ENCODE peak calls at places on chromosomes 11 and 22, in four cellular contexts. P is WTC11, M is K562, W is H1. N is an unnamed sample.
A peak's percentile ranks its signal among the peaks of the same experiment; 100 is the strongest.

GRCh38 chr11:26230021-26230420 is 101.9 kb upstream of the ANO3 start:
- DNase-seq in P (no peak), M (no peak), W (no peak), N (no peak)

GRCh38 chr22:37183432-37184379 is 4.3 kb downstream of the C1QTNF6 start:
- DNase-seq in P (no peak), M (no peak), W (no peak), N (no peak)

GRCh38 chr11:23990346-23990745 is 506.5 kb upstream of the LUZP2 start:
- DNase-seq in P (no peak), M (no peak), W (no peak), N (no peak)

GRCh38 chr22:48744283-48744641 is 1083.4 kb downstream of the BRD1 start:
- DNase-seq in P (no peak), M (no peak), W (no peak), N (no peak)

GRCh38 chr22:36873614-36874308 is 13.0 kb downstream of the NCF4 start:
- DNase-seq in P (peak; percentile 25), M (peak; percentile 21), W (no peak), N (peak; percentile 69)

GRCh38 chr11:103326070-103326794 is 217.0 kb downstream of the DYNC2H1 start:
- DNase-seq in P (peak; percentile 42), M (peak; percentile 26), W (peak; percentile 41), N (peak; percentile 17)

GRCh38 chr11:2270322-2271076 is at the start of gene ASCL2:
- DNase-seq in P (no peak), M (peak; percentile 27), W (no peak), N (no peak)

GRCh38 chr11:112248216-112248615 is 12.4 kb downstream of the PLET1 start:
- DNase-seq in P (no peak), M (no peak), W (no peak), N (no peak)

GRCh38 chr11:65126624-65127274 is 4.6 kb downstream of the MRPL49 start:
- DNase-seq in P (no peak), M (no peak), W (no peak), N (no peak)

GRCh38 chr11:47124675-47125074 is 52.0 kb downstream of the ARFGAP2 start:
- DNase-seq in P (no peak), M (no peak), W (no peak), N (no peak)

DNA sequence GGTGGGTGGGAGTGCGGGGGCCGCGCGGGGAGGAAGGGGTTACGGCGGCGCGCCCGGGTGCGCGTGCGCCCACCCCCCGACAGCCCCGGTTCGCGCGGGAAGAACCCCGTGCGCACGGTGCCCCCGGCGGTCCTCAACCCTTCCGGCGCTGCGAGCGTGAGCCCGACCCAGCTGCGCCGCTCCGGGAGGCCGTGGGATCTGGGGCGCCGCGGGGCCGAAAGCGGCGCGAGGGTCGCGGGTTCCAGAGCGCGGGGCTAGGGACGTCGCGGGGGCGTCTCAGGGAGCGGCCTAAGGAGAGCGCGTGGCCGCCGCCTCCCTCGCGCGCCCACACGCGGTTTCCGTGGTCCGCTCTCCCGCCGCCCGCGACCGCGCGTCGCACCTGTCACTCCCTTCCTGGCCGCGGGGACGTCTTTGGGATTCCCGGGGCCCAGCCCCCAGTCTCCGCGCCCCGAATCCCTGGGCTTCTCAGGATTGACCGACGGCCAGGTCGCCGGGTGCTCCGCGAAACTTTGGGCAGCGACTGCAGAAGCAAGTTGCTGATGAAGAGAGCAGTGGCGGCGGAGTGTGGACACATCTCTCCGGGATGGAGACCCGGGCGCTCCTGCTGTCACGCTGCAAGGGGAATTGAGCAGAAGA is 582 bp downstream of the SREBF2 start:
- DNase-seq in P (peak; percentile 59), M (peak; percentile 55), W (no peak), N (no peak)
- TF ChIP-seq CREB1 in P (no peak), M (no peak), W (no peak), N (peak; percentile 44)

GRCh38 chr11:108216988-108217387 is 5.5 kb downstream of the NPAT start:
- DNase-seq in P (no peak), M (peak; percentile 21), W (no peak), N (no peak)
- TF ChIP-seq CREB1 in P (no peak), M (no peak), W (no peak), N (no peak)

GRCh38 chr11:74135516-74135840 is 35.3 kb downstream of the C2CD3 start:
- DNase-seq in P (no peak), M (no peak), W (no peak), N (no peak)
- TF ChIP-seq CREB1 in P (no peak), M (no peak), W (no peak), N (no peak)

DNA sequence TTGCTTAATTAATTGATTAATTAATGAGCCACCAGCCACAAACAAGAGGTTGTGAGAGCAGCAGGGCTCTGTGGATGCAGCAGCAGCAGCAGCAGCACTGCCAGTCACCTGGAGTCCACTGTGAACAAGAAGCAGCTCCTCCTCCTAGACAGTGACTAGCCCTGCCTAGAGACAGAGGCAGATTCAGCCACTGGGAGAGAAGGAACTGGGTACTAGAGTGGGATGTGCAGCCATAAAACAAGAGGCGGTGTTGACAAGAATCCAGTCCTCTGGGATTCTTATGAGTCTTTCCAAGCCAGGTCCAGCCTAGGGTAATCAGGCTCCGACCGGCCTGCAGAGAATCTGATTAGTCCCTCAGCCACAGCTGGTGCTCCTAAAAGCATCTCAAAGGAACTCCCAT is 83.9 kb upstream of the USP47 start:
- DNase-seq in P (no peak), M (no peak), W (no peak), N (no peak)
- TF ChIP-seq CREB1 in P (no peak), M (no peak), W (no peak), N (no peak)

DNA sequence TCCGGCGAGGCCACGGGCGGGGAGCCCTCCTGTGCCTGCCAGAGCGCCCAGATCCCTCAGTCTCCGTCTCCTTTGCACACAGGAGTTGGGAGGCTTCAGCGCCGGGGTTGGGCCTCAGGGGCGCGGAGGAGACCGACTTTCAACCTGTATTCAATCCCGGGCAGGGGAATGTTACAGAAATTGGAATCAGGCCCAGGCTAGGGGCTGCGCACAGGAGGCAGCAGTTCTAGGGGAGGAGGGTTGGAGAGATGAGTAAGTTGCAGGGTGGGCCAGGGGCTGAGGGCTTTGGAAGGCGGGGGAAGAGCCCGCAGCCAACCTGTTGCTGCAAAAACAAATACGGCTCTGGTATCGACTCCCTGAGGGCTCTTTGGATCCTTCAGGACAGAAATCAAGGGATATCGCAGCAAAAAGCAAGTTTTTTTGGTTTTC is 651 bp upstream of the KCNA4 start:
- DNase-seq in P (peak; percentile 29), M (no peak), W (no peak), N (no peak)
- TF ChIP-seq CREB1 in P (no peak), M (no peak), W (no peak), N (no peak)

DNA sequence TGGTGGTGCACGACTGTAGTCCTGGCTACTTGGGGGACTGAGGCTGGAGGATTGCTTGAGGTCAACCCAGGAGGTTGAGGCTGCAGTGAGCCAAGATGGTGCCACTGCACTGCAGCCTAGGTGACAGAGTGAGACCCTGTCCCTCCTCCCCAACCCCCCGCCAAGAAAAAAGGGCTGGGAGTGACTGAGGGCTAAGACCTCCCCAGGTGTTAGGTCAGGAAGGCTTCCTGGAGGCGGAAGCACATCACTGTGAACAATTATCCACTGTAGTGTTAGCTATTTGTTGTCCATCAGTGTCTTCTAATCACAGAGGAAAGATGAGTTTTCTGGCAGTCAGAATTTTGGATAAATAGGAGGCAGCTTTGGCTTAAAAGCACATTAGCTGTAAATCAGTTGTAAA is 8.8 kb downstream of the YDJC start:
- DNase-seq in P (no peak), M (no peak), W (no peak), N (no peak)
- TF ChIP-seq CREB1 in P (no peak), M (no peak), W (no peak), N (no peak)